ENCODE peak calls at places on chromosome 12, in eight cellular contexts. One of them, this sample, is unnamed.

GRCh38 chr12:16523570-16524331 is 82.2 kb downstream of the LMO3 start:
- DNase-seq in stimulated activated CD4-positive, alpha-beta T cell treated with anti-CD3 and anti-CD28 coated beads, Interleukin-2, amount 100 ng/mL, for 48 hours: no peak
- DNase-seq in NAMALWA: peak
- DNase-seq in cardiac muscle cell: peak
- DNase-seq in AG10803: no peak
- DNase-seq in effector memory CD4-positive, alpha-beta T cell: no peak
- DNase-seq in endodermal cell: no peak
- DNase-seq in germinal center: no peak
- DNase-seq in this sample: no peak

GRCh38 chr12:84507914-84508313 is 404.7 kb downstream of the SLC6A15 start:
- DNase-seq in stimulated activated CD4-positive, alpha-beta T cell treated with anti-CD3 and anti-CD28 coated beads, Interleukin-2, amount 100 ng/mL, for 48 hours: no peak
- DNase-seq in NAMALWA: no peak
- DNase-seq in cardiac muscle cell: peak
- DNase-seq in AG10803: peak
- DNase-seq in effector memory CD4-positive, alpha-beta T cell: no peak
- DNase-seq in endodermal cell: no peak
- DNase-seq in germinal center: no peak
- DNase-seq in this sample: no peak

GRCh38 chr12:12665194-12665593 is 30.8 kb downstream of the GPR19 start:
- DNase-seq in stimulated activated CD4-positive, alpha-beta T cell treated with anti-CD3 and anti-CD28 coated beads, Interleukin-2, amount 100 ng/mL, for 48 hours: no peak
- DNase-seq in NAMALWA: no peak
- DNase-seq in cardiac muscle cell: no peak
- DNase-seq in AG10803: no peak
- DNase-seq in effector memory CD4-positive, alpha-beta T cell: no peak
- DNase-seq in endodermal cell: peak
- DNase-seq in germinal center: no peak
- DNase-seq in this sample: no peak

GRCh38 chr12:18861287-18861858 is 123.5 kb downstream of the CAPZA3 start:
- DNase-seq in stimulated activated CD4-positive, alpha-beta T cell treated with anti-CD3 and anti-CD28 coated beads, Interleukin-2, amount 100 ng/mL, for 48 hours: no peak
- DNase-seq in NAMALWA: peak
- DNase-seq in cardiac muscle cell: peak
- DNase-seq in AG10803: no peak
- DNase-seq in effector memory CD4-positive, alpha-beta T cell: no peak
- DNase-seq in endodermal cell: no peak
- DNase-seq in germinal center: no peak
- DNase-seq in this sample: no peak

GRCh38 chr12:54039417-54040147 is 6.7 kb downstream of the HOXC5 start:
- DNase-seq in stimulated activated CD4-positive, alpha-beta T cell treated with anti-CD3 and anti-CD28 coated beads, Interleukin-2, amount 100 ng/mL, for 48 hours: no peak
- DNase-seq in NAMALWA: no peak
- DNase-seq in cardiac muscle cell: no peak
- DNase-seq in AG10803: no peak
- DNase-seq in effector memory CD4-positive, alpha-beta T cell: no peak
- DNase-seq in endodermal cell: no peak
- DNase-seq in germinal center: no peak
- DNase-seq in this sample: no peak

GRCh38 chr12:93608313-93608712 is 35.8 kb downstream of the SOCS2 start:
- DNase-seq in stimulated activated CD4-positive, alpha-beta T cell treated with anti-CD3 and anti-CD28 coated beads, Interleukin-2, amount 100 ng/mL, for 48 hours: no peak
- DNase-seq in NAMALWA: no peak
- DNase-seq in cardiac muscle cell: no peak
- DNase-seq in AG10803: no peak
- DNase-seq in effector memory CD4-positive, alpha-beta T cell: no peak
- DNase-seq in endodermal cell: no peak
- DNase-seq in germinal center: no peak
- DNase-seq in this sample: no peak

GRCh38 chr12:40525054-40525453 is 167.2 kb upstream of the CNTN1 start:
- DNase-seq in stimulated activated CD4-positive, alpha-beta T cell treated with anti-CD3 and anti-CD28 coated beads, Interleukin-2, amount 100 ng/mL, for 48 hours: no peak
- DNase-seq in NAMALWA: no peak
- DNase-seq in cardiac muscle cell: no peak
- DNase-seq in AG10803: no peak
- DNase-seq in effector memory CD4-positive, alpha-beta T cell: no peak
- DNase-seq in endodermal cell: no peak
- DNase-seq in germinal center: no peak
- DNase-seq in this sample: no peak

GRCh38 chr12:131758016-131758739 is 47.3 kb downstream of the SFSWAP start:
- DNase-seq in stimulated activated CD4-positive, alpha-beta T cell treated with anti-CD3 and anti-CD28 coated beads, Interleukin-2, amount 100 ng/mL, for 48 hours: no peak
- DNase-seq in NAMALWA: no peak
- DNase-seq in cardiac muscle cell: no peak
- DNase-seq in AG10803: no peak
- DNase-seq in effector memory CD4-positive, alpha-beta T cell: no peak
- DNase-seq in endodermal cell: no peak
- DNase-seq in germinal center: no peak
- DNase-seq in this sample: no peak

GRCh38 chr12:3274664-3275063 is 197.5 kb downstream of the TSPAN9 start:
- DNase-seq in stimulated activated CD4-positive, alpha-beta T cell treated with anti-CD3 and anti-CD28 coated beads, Interleukin-2, amount 100 ng/mL, for 48 hours: no peak
- DNase-seq in NAMALWA: no peak
- DNase-seq in cardiac muscle cell: no peak
- DNase-seq in AG10803: no peak
- DNase-seq in effector memory CD4-positive, alpha-beta T cell: no peak
- DNase-seq in endodermal cell: no peak
- DNase-seq in germinal center: no peak
- DNase-seq in this sample: no peak